ENCODE peak calls at places on chromosomes 7 and 10, in nine cellular contexts. One of them, this sample, is unnamed.

GRCh38 chr10:71608863-71609768 is 110.5 kb downstream of the C10orf105 start:
- ATAC-seq in lower lobe of right lung: peak
- ATAC-seq in psoas muscle: peak
- ATAC-seq in T-helper 17 cell: peak
- ATAC-seq in naive thymus-derived CD4-positive, alpha-beta T cell: peak
- ATAC-seq in K562: peak
- ATAC-seq in foreskin keratinocyte: peak
- ATAC-seq in activated B cell treated with CpG ODN at 0.5 μM for 24 hours: no peak
- ATAC-seq in heart left ventricle: peak
- ATAC-seq in this sample: peak

GRCh38 chr7:118794419-118794818 is 569.9 kb downstream of the ANKRD7 start:
- ATAC-seq in lower lobe of right lung: no peak
- ATAC-seq in psoas muscle: no peak
- ATAC-seq in T-helper 17 cell: no peak
- ATAC-seq in naive thymus-derived CD4-positive, alpha-beta T cell: no peak
- ATAC-seq in K562: no peak
- ATAC-seq in foreskin keratinocyte: no peak
- ATAC-seq in activated B cell treated with CpG ODN at 0.5 μM for 24 hours: no peak
- ATAC-seq in heart left ventricle: no peak
- ATAC-seq in this sample: no peak

GRCh38 chr10:70820976-70821750 is 5.4 kb downstream of the SGPL1 start:
- ATAC-seq in lower lobe of right lung: no peak
- ATAC-seq in psoas muscle: no peak
- ATAC-seq in T-helper 17 cell: no peak
- ATAC-seq in naive thymus-derived CD4-positive, alpha-beta T cell: peak
- ATAC-seq in K562: no peak
- ATAC-seq in foreskin keratinocyte: peak
- ATAC-seq in activated B cell treated with CpG ODN at 0.5 μM for 24 hours: no peak
- ATAC-seq in heart left ventricle: no peak
- ATAC-seq in this sample: no peak

GRCh38 chr7:101803203-101804086 is 14.0 kb upstream of the CUX1 start:
- ATAC-seq in lower lobe of right lung: peak
- ATAC-seq in psoas muscle: no peak
- ATAC-seq in T-helper 17 cell: no peak
- ATAC-seq in naive thymus-derived CD4-positive, alpha-beta T cell: no peak
- ATAC-seq in K562: no peak
- ATAC-seq in foreskin keratinocyte: no peak
- ATAC-seq in activated B cell treated with CpG ODN at 0.5 μM for 24 hours: no peak
- ATAC-seq in heart left ventricle: no peak
- ATAC-seq in this sample: no peak

GRCh38 chr10:110392121-110392859 is 87.6 kb upstream of the SMNDC1 start:
- ATAC-seq in lower lobe of right lung: no peak
- ATAC-seq in psoas muscle: no peak
- ATAC-seq in T-helper 17 cell: no peak
- ATAC-seq in naive thymus-derived CD4-positive, alpha-beta T cell: no peak
- ATAC-seq in K562: no peak
- ATAC-seq in foreskin keratinocyte: peak
- ATAC-seq in activated B cell treated with CpG ODN at 0.5 μM for 24 hours: no peak
- ATAC-seq in heart left ventricle: no peak
- ATAC-seq in this sample: no peak

GRCh38 chr7:55589905-55590304 is 17.6 kb upstream of the VOPP1 start:
- ATAC-seq in lower lobe of right lung: no peak
- ATAC-seq in psoas muscle: no peak
- ATAC-seq in T-helper 17 cell: no peak
- ATAC-seq in naive thymus-derived CD4-positive, alpha-beta T cell: no peak
- ATAC-seq in K562: no peak
- ATAC-seq in foreskin keratinocyte: no peak
- ATAC-seq in activated B cell treated with CpG ODN at 0.5 μM for 24 hours: no peak
- ATAC-seq in heart left ventricle: no peak
- ATAC-seq in this sample: no peak

GRCh38 chr7:29971566-29972314 is 17.9 kb downstream of the SCRN1 start:
- ATAC-seq in lower lobe of right lung: no peak
- ATAC-seq in psoas muscle: no peak
- ATAC-seq in T-helper 17 cell: no peak
- ATAC-seq in naive thymus-derived CD4-positive, alpha-beta T cell: no peak
- ATAC-seq in K562: no peak
- ATAC-seq in foreskin keratinocyte: no peak
- ATAC-seq in activated B cell treated with CpG ODN at 0.5 μM for 24 hours: no peak
- ATAC-seq in heart left ventricle: no peak
- ATAC-seq in this sample: no peak

GRCh38 chr7:137851361-137851945 is 4.7 kb upstream of the DGKI start:
- ATAC-seq in lower lobe of right lung: no peak
- ATAC-seq in psoas muscle: no peak
- ATAC-seq in T-helper 17 cell: no peak
- ATAC-seq in naive thymus-derived CD4-positive, alpha-beta T cell: no peak
- ATAC-seq in K562: no peak
- ATAC-seq in foreskin keratinocyte: no peak
- ATAC-seq in activated B cell treated with CpG ODN at 0.5 μM for 24 hours: no peak
- ATAC-seq in heart left ventricle: no peak
- ATAC-seq in this sample: no peak

GRCh38 chr7:100215895-100216294 is 3.9 kb upstream of the PVRIG start:
- ATAC-seq in lower lobe of right lung: no peak
- ATAC-seq in psoas muscle: peak
- ATAC-seq in T-helper 17 cell: no peak
- ATAC-seq in naive thymus-derived CD4-positive, alpha-beta T cell: no peak
- ATAC-seq in K562: no peak
- ATAC-seq in foreskin keratinocyte: no peak
- ATAC-seq in activated B cell treated with CpG ODN at 0.5 μM for 24 hours: no peak
- ATAC-seq in heart left ventricle: peak
- ATAC-seq in this sample: no peak

GRCh38 chr7:69782917-69783684 is 184.8 kb downstream of the AUTS2 start:
- ATAC-seq in lower lobe of right lung: no peak
- ATAC-seq in psoas muscle: peak
- ATAC-seq in T-helper 17 cell: no peak
- ATAC-seq in naive thymus-derived CD4-positive, alpha-beta T cell: no peak
- ATAC-seq in K562: no peak
- ATAC-seq in foreskin keratinocyte: no peak
- ATAC-seq in activated B cell treated with CpG ODN at 0.5 μM for 24 hours: no peak
- ATAC-seq in heart left ventricle: peak
- ATAC-seq in this sample: no peak

GRCh38 chr10:35959103-35959740 is 317.1 kb upstream of the FZD8 start:
- ATAC-seq in lower lobe of right lung: no peak
- ATAC-seq in psoas muscle: no peak
- ATAC-seq in T-helper 17 cell: no peak
- ATAC-seq in naive thymus-derived CD4-positive, alpha-beta T cell: no peak
- ATAC-seq in K562: no peak
- ATAC-seq in foreskin keratinocyte: no peak
- ATAC-seq in activated B cell treated with CpG ODN at 0.5 μM for 24 hours: no peak
- ATAC-seq in heart left ventricle: no peak
- ATAC-seq in this sample: no peak

GRCh38 chr10:110399163-110400094 is 94.7 kb upstream of the SMNDC1 start:
- ATAC-seq in lower lobe of right lung: peak
- ATAC-seq in psoas muscle: no peak
- ATAC-seq in T-helper 17 cell: no peak
- ATAC-seq in naive thymus-derived CD4-positive, alpha-beta T cell: no peak
- ATAC-seq in K562: no peak
- ATAC-seq in foreskin keratinocyte: peak
- ATAC-seq in activated B cell treated with CpG ODN at 0.5 μM for 24 hours: no peak
- ATAC-seq in heart left ventricle: no peak
- ATAC-seq in this sample: no peak

GRCh38 chr7:2149672-2150444 is 82.9 kb downstream of the MAD1L1 start:
- ATAC-seq in lower lobe of right lung: no peak
- ATAC-seq in psoas muscle: peak
- ATAC-seq in T-helper 17 cell: no peak
- ATAC-seq in naive thymus-derived CD4-positive, alpha-beta T cell: no peak
- ATAC-seq in K562: no peak
- ATAC-seq in foreskin keratinocyte: no peak
- ATAC-seq in activated B cell treated with CpG ODN at 0.5 μM for 24 hours: no peak
- ATAC-seq in heart left ventricle: peak
- ATAC-seq in this sample: no peak

GRCh38 chr10:74078037-74078436 is 72.6 kb downstream of the AP3M1 start:
- ATAC-seq in lower lobe of right lung: no peak
- ATAC-seq in psoas muscle: peak
- ATAC-seq in T-helper 17 cell: peak
- ATAC-seq in naive thymus-derived CD4-positive, alpha-beta T cell: peak
- ATAC-seq in K562: no peak
- ATAC-seq in foreskin keratinocyte: no peak
- ATAC-seq in activated B cell treated with CpG ODN at 0.5 μM for 24 hours: peak
- ATAC-seq in heart left ventricle: no peak
- ATAC-seq in this sample: peak

GRCh38 chr7:23247101-23247601 is 576 bp downstream of the GPNMB start:
- ATAC-seq in lower lobe of right lung: peak
- ATAC-seq in psoas muscle: no peak
- ATAC-seq in T-helper 17 cell: no peak
- ATAC-seq in naive thymus-derived CD4-positive, alpha-beta T cell: no peak
- ATAC-seq in K562: no peak
- ATAC-seq in foreskin keratinocyte: peak
- ATAC-seq in activated B cell treated with CpG ODN at 0.5 μM for 24 hours: no peak
- ATAC-seq in heart left ventricle: peak
- ATAC-seq in this sample: no peak

GRCh38 chr7:91293136-91293535 is 28.9 kb downstream of the FZD1 start:
- ATAC-seq in lower lobe of right lung: no peak
- ATAC-seq in psoas muscle: no peak
- ATAC-seq in T-helper 17 cell: no peak
- ATAC-seq in naive thymus-derived CD4-positive, alpha-beta T cell: no peak
- ATAC-seq in K562: no peak
- ATAC-seq in foreskin keratinocyte: no peak
- ATAC-seq in activated B cell treated with CpG ODN at 0.5 μM for 24 hours: no peak
- ATAC-seq in heart left ventricle: no peak
- ATAC-seq in this sample: no peak

GRCh38 chr10:24256619-24257018 is 47.7 kb downstream of the KIAA1217 start:
- ATAC-seq in lower lobe of right lung: no peak
- ATAC-seq in psoas muscle: no peak
- ATAC-seq in T-helper 17 cell: no peak
- ATAC-seq in naive thymus-derived CD4-positive, alpha-beta T cell: no peak
- ATAC-seq in K562: no peak
- ATAC-seq in foreskin keratinocyte: no peak
- ATAC-seq in activated B cell treated with CpG ODN at 0.5 μM for 24 hours: no peak
- ATAC-seq in heart left ventricle: no peak
- ATAC-seq in this sample: no peak

GRCh38 chr7:74302745-74303221 is 13.6 kb downstream of the CLIP2 start:
- ATAC-seq in lower lobe of right lung: no peak
- ATAC-seq in psoas muscle: no peak
- ATAC-seq in T-helper 17 cell: no peak
- ATAC-seq in naive thymus-derived CD4-positive, alpha-beta T cell: no peak
- ATAC-seq in K562: no peak
- ATAC-seq in foreskin keratinocyte: no peak
- ATAC-seq in activated B cell treated with CpG ODN at 0.5 μM for 24 hours: no peak
- ATAC-seq in heart left ventricle: peak
- ATAC-seq in this sample: no peak

GRCh38 chr7:39539816-39540215 is 26.4 kb upstream of the YAE1 start:
- ATAC-seq in lower lobe of right lung: no peak
- ATAC-seq in psoas muscle: no peak
- ATAC-seq in T-helper 17 cell: no peak
- ATAC-seq in naive thymus-derived CD4-positive, alpha-beta T cell: no peak
- ATAC-seq in K562: peak
- ATAC-seq in foreskin keratinocyte: no peak
- ATAC-seq in activated B cell treated with CpG ODN at 0.5 μM for 24 hours: no peak
- ATAC-seq in heart left ventricle: no peak
- ATAC-seq in this sample: no peak

GRCh38 chr7:106774768-106775551 is 90.1 kb upstream of the PIK3CG start:
- ATAC-seq in lower lobe of right lung: peak
- ATAC-seq in psoas muscle: no peak
- ATAC-seq in T-helper 17 cell: peak
- ATAC-seq in naive thymus-derived CD4-positive, alpha-beta T cell: peak
- ATAC-seq in K562: peak
- ATAC-seq in foreskin keratinocyte: no peak
- ATAC-seq in activated B cell treated with CpG ODN at 0.5 μM for 24 hours: no peak
- ATAC-seq in heart left ventricle: no peak
- ATAC-seq in this sample: no peak

GRCh38 chr7:31432166-31432565 is 81.7 kb upstream of the ITPRID1 start:
- ATAC-seq in lower lobe of right lung: no peak
- ATAC-seq in psoas muscle: no peak
- ATAC-seq in T-helper 17 cell: no peak
- ATAC-seq in naive thymus-derived CD4-positive, alpha-beta T cell: no peak
- ATAC-seq in K562: no peak
- ATAC-seq in foreskin keratinocyte: no peak
- ATAC-seq in activated B cell treated with CpG ODN at 0.5 μM for 24 hours: no peak
- ATAC-seq in heart left ventricle: no peak
- ATAC-seq in this sample: no peak

GRCh38 chr10:121667948-121668335 is 69.7 kb upstream of the FGFR2 start:
- ATAC-seq in lower lobe of right lung: no peak
- ATAC-seq in psoas muscle: no peak
- ATAC-seq in T-helper 17 cell: no peak
- ATAC-seq in naive thymus-derived CD4-positive, alpha-beta T cell: no peak
- ATAC-seq in K562: no peak
- ATAC-seq in foreskin keratinocyte: peak
- ATAC-seq in activated B cell treated with CpG ODN at 0.5 μM for 24 hours: no peak
- ATAC-seq in heart left ventricle: no peak
- ATAC-seq in this sample: no peak

GRCh38 chr7:111525100-111525499 is 37.2 kb downstream of the IMMP2L start:
- ATAC-seq in lower lobe of right lung: no peak
- ATAC-seq in psoas muscle: no peak
- ATAC-seq in T-helper 17 cell: no peak
- ATAC-seq in naive thymus-derived CD4-positive, alpha-beta T cell: no peak
- ATAC-seq in K562: peak
- ATAC-seq in foreskin keratinocyte: no peak
- ATAC-seq in activated B cell treated with CpG ODN at 0.5 μM for 24 hours: no peak
- ATAC-seq in heart left ventricle: no peak
- ATAC-seq in this sample: no peak

GRCh38 chr10:118580702-118581101 is 14.7 kb downstream of the PRLHR start:
- ATAC-seq in lower lobe of right lung: no peak
- ATAC-seq in psoas muscle: no peak
- ATAC-seq in T-helper 17 cell: no peak
- ATAC-seq in naive thymus-derived CD4-positive, alpha-beta T cell: no peak
- ATAC-seq in K562: no peak
- ATAC-seq in foreskin keratinocyte: no peak
- ATAC-seq in activated B cell treated with CpG ODN at 0.5 μM for 24 hours: no peak
- ATAC-seq in heart left ventricle: no peak
- ATAC-seq in this sample: no peak

GRCh38 chr10:17001961-17002749 is 127.5 kb downstream of the CUBN start:
- ATAC-seq in lower lobe of right lung: peak
- ATAC-seq in psoas muscle: peak
- ATAC-seq in T-helper 17 cell: peak
- ATAC-seq in naive thymus-derived CD4-positive, alpha-beta T cell: peak
- ATAC-seq in K562: no peak
- ATAC-seq in foreskin keratinocyte: no peak
- ATAC-seq in activated B cell treated with CpG ODN at 0.5 μM for 24 hours: no peak
- ATAC-seq in heart left ventricle: peak
- ATAC-seq in this sample: peak

GRCh38 chr7:95917622-95918021 is 145.3 kb downstream of the DYNC1I1 start:
- ATAC-seq in lower lobe of right lung: no peak
- ATAC-seq in psoas muscle: no peak
- ATAC-seq in T-helper 17 cell: no peak
- ATAC-seq in naive thymus-derived CD4-positive, alpha-beta T cell: no peak
- ATAC-seq in K562: no peak
- ATAC-seq in foreskin keratinocyte: no peak
- ATAC-seq in activated B cell treated with CpG ODN at 0.5 μM for 24 hours: no peak
- ATAC-seq in heart left ventricle: no peak
- ATAC-seq in this sample: peak

GRCh38 chr10:1538531-1539061 is 198.7 kb downstream of the ADARB2 start:
- ATAC-seq in lower lobe of right lung: peak
- ATAC-seq in psoas muscle: no peak
- ATAC-seq in T-helper 17 cell: no peak
- ATAC-seq in naive thymus-derived CD4-positive, alpha-beta T cell: peak
- ATAC-seq in K562: peak
- ATAC-seq in foreskin keratinocyte: no peak
- ATAC-seq in activated B cell treated with CpG ODN at 0.5 μM for 24 hours: no peak
- ATAC-seq in heart left ventricle: peak
- ATAC-seq in this sample: no peak

GRCh38 chr7:150338166-150338829 is 3.1 kb downstream of the RARRES2 start:
- ATAC-seq in lower lobe of right lung: no peak
- ATAC-seq in psoas muscle: no peak
- ATAC-seq in T-helper 17 cell: no peak
- ATAC-seq in naive thymus-derived CD4-positive, alpha-beta T cell: no peak
- ATAC-seq in K562: no peak
- ATAC-seq in foreskin keratinocyte: no peak
- ATAC-seq in activated B cell treated with CpG ODN at 0.5 μM for 24 hours: no peak
- ATAC-seq in heart left ventricle: no peak
- ATAC-seq in this sample: no peak

GRCh38 chr7:4851459-4852422 is 10.1 kb downstream of the PAPOLB start:
- ATAC-seq in lower lobe of right lung: no peak
- ATAC-seq in psoas muscle: no peak
- ATAC-seq in T-helper 17 cell: no peak
- ATAC-seq in naive thymus-derived CD4-positive, alpha-beta T cell: no peak
- ATAC-seq in K562: peak
- ATAC-seq in foreskin keratinocyte: no peak
- ATAC-seq in activated B cell treated with CpG ODN at 0.5 μM for 24 hours: no peak
- ATAC-seq in heart left ventricle: no peak
- ATAC-seq in this sample: peak

This sample was measured in stimulated activated memory B cell treated with anti-CD40 and anti-IgM and Interleukin-4, amounts not matched to agents 10 μg/mL and 1 μg/mL and 100 μg/mL, for 72 hours.